ENCODE peak calls at places on chromosome 20, in eight cellular contexts. Q is GM12865; P is CD4-positive, alpha-beta T cell; N is stimulated activated naive CD4-positive, alpha-beta T cell; C is epithelial cell of prostate; X is activated CD4-positive, alpha-beta T cell treated with anti-CD3 and anti-CD28 coated beads, Interleukin-2, amount 50 U/mL, for 24 hours; B is AG09309; Y is NCI-H1694. J is an unnamed sample.

GRCh38 chr20:11207749-11208502 is 534.1 kb upstream of the JAG1 start:
- DNase-seq in C (peak), B (peak), Y (no peak), Q (no peak), N (no peak), X (no peak), P (no peak), J (no peak)

GRCh38 chr20:46221271-46221670 is 87.0 kb downstream of the CDH22 start:
- DNase-seq in N (no peak), B (no peak), Q (no peak), Y (no peak), X (no peak), P (no peak), C (no peak), J (no peak)

GRCh38 chr20:38935967-38936407 is 9.8 kb downstream of the FAM83D start:
- DNase-seq in Q (no peak), B (no peak), Y (no peak), N (no peak), P (no peak), C (peak), X (no peak), J (no peak)

GRCh38 chr20:10665027-10665561 is 8.7 kb downstream of the JAG1 start:
- DNase-seq in Y (no peak), P (no peak), Q (no peak), C (no peak), B (no peak), X (no peak), N (no peak), J (no peak)

GRCh38 chr20:50625986-50626677 is 65.2 kb downstream of the RIPOR3 start:
- DNase-seq in N (no peak), P (no peak), Y (no peak), B (no peak), Q (peak), C (no peak), X (no peak), J (peak)

GRCh38 chr20:38043512-38044300 is 10.2 kb downstream of the RPRD1B start:
- DNase-seq in Q (no peak), Y (no peak), B (peak), P (no peak), X (no peak), C (peak), N (no peak), J (no peak)

GRCh38 chr20:860891-861290 is 27.4 kb downstream of the FAM110A start:
- DNase-seq in X (no peak), B (no peak), P (no peak), Q (no peak), C (no peak), N (no peak), Y (no peak), J (no peak)

GRCh38 chr20:17895641-17896246 is 72.8 kb downstream of the SNX5 start:
- DNase-seq in C (no peak), Y (no peak), N (no peak), Q (peak), X (peak), B (no peak), P (no peak), J (no peak)

GRCh38 chr20:36251426-36251825 is 15.1 kb downstream of the AAR2 start:
- DNase-seq in P (no peak), C (no peak), N (no peak), X (no peak), Y (no peak), Q (no peak), B (no peak), J (no peak)

GRCh38 chr20:56324806-56325205 is 34.0 kb upstream of the FAM210B start:
- DNase-seq in N (no peak), Y (no peak), X (no peak), Q (no peak), P (no peak), B (no peak), C (no peak), J (no peak)

GRCh38 chr20:63461364-63461763 is 11.1 kb downstream of the KCNQ2 start:
- DNase-seq in B (no peak), N (no peak), Y (no peak), C (no peak), Q (no peak), X (no peak), P (no peak), J (no peak)

GRCh38 chr20:3887870-3888614 is 1.1 kb upstream of the PANK2 start:
- DNase-seq in P (no peak), X (no peak), B (no peak), Y (no peak), N (no peak), Q (peak), C (no peak), J (no peak)

GRCh38 chr20:13744403-13744802 is 40.3 kb downstream of the ESF1 start:
- DNase-seq in Y (no peak), C (no peak), P (no peak), N (no peak), X (no peak), B (no peak), Q (no peak), J (no peak)

GRCh38 chr20:3934628-3935027 is 45.4 kb downstream of the PANK2 start:
- DNase-seq in N (no peak), Q (no peak), Y (no peak), C (no peak), P (no peak), X (no peak), B (no peak), J (no peak)

GRCh38 chr20:50913976-50914375 is 17.3 kb downstream of the ADNP start:
- DNase-seq in Q (peak), Y (no peak), B (no peak), C (no peak), N (no peak), P (no peak), X (no peak), J (peak)

J was measured in DMS 273 treated with DMSO at 0.1 percent for 48 hours.